ENCODE peak calls at places on chromosomes 2 and 18, in ten cellular contexts. One of them, this sample, is unnamed.

GRCh38 chr2:216633616-216634316 is 546 bp downstream of the IGFBP2 start:
- DNase-seq in OCI-LY7: no peak
- DNase-seq in hepatocyte: no peak
- DNase-seq in sigmoid colon: no peak
- DNase-seq in astrocyte: no peak
- DNase-seq in astrocyte of the spinal cord: no peak
- DNase-seq in Peyer's patch: no peak
- DNase-seq in left lung: no peak
- DNase-seq in gastrocnemius medialis: no peak
- DNase-seq in brain microvascular endothelial cell: no peak
- DNase-seq in this sample: no peak

GRCh38 chr2:164879901-164880535 is 38.4 kb upstream of the COBLL1 start:
- DNase-seq in astrocyte of the spinal cord: no peak
- DNase-seq in Peyer's patch: no peak
- DNase-seq in left lung: no peak
- DNase-seq in brain microvascular endothelial cell: no peak
- DNase-seq in sigmoid colon: no peak
- DNase-seq in OCI-LY7: no peak
- DNase-seq in astrocyte: peak; percentile 13
- DNase-seq in hepatocyte: no peak
- DNase-seq in gastrocnemius medialis: no peak
- DNase-seq in this sample: no peak

GRCh38 chr2:105470979-105471378 is 72.1 kb upstream of the FHL2 start:
- DNase-seq in sigmoid colon: no peak
- DNase-seq in astrocyte of the spinal cord: no peak
- DNase-seq in hepatocyte: no peak
- DNase-seq in left lung: no peak
- DNase-seq in gastrocnemius medialis: no peak
- DNase-seq in OCI-LY7: no peak
- DNase-seq in Peyer's patch: no peak
- DNase-seq in astrocyte: no peak
- DNase-seq in brain microvascular endothelial cell: no peak
- DNase-seq in this sample: no peak

GRCh38 chr2:21165350-21165749 is 41.6 kb downstream of the TDRD15 start:
- DNase-seq in Peyer's patch: no peak
- DNase-seq in OCI-LY7: peak; percentile 2
- DNase-seq in hepatocyte: no peak
- DNase-seq in left lung: no peak
- DNase-seq in sigmoid colon: no peak
- DNase-seq in astrocyte: no peak
- DNase-seq in brain microvascular endothelial cell: no peak
- DNase-seq in gastrocnemius medialis: no peak
- DNase-seq in astrocyte of the spinal cord: peak; percentile 1
- DNase-seq in this sample: no peak

GRCh38 chr2:3386448-3386958 is 7.0 kb downstream of the TRAPPC12 start:
- DNase-seq in gastrocnemius medialis: no peak
- DNase-seq in astrocyte of the spinal cord: no peak
- DNase-seq in left lung: no peak
- DNase-seq in Peyer's patch: no peak
- DNase-seq in sigmoid colon: no peak
- DNase-seq in hepatocyte: no peak
- DNase-seq in OCI-LY7: no peak
- DNase-seq in brain microvascular endothelial cell: peak; percentile 40
- DNase-seq in astrocyte: no peak
- DNase-seq in this sample: no peak

GRCh38 chr2:66189598-66189997 is 245.3 kb upstream of the MEIS1 start:
- DNase-seq in astrocyte of the spinal cord: no peak
- DNase-seq in sigmoid colon: no peak
- DNase-seq in gastrocnemius medialis: no peak
- DNase-seq in astrocyte: no peak
- DNase-seq in Peyer's patch: no peak
- DNase-seq in left lung: no peak
- DNase-seq in OCI-LY7: no peak
- DNase-seq in hepatocyte: peak; percentile 13
- DNase-seq in brain microvascular endothelial cell: no peak
- DNase-seq in this sample: peak; percentile 21

GRCh38 chr2:180334514-180334913 is 327.4 kb upstream of the CWC22 start:
- DNase-seq in brain microvascular endothelial cell: no peak
- DNase-seq in OCI-LY7: peak; percentile 81
- DNase-seq in gastrocnemius medialis: no peak
- DNase-seq in astrocyte: no peak
- DNase-seq in Peyer's patch: no peak
- DNase-seq in astrocyte of the spinal cord: no peak
- DNase-seq in left lung: no peak
- DNase-seq in sigmoid colon: no peak
- DNase-seq in hepatocyte: no peak
- DNase-seq in this sample: no peak

GRCh38 chr18:3528251-3528650 is 78.3 kb downstream of the TGIF1 start:
- DNase-seq in OCI-LY7: no peak
- DNase-seq in gastrocnemius medialis: no peak
- DNase-seq in astrocyte: no peak
- DNase-seq in astrocyte of the spinal cord: no peak
- DNase-seq in hepatocyte: no peak
- DNase-seq in brain microvascular endothelial cell: no peak
- DNase-seq in Peyer's patch: no peak
- DNase-seq in sigmoid colon: no peak
- DNase-seq in left lung: no peak
- DNase-seq in this sample: no peak

GRCh38 chr2:164562666-164563065 is 58.6 kb downstream of the GRB14 start:
- DNase-seq in hepatocyte: no peak
- DNase-seq in gastrocnemius medialis: no peak
- DNase-seq in left lung: no peak
- DNase-seq in Peyer's patch: no peak
- DNase-seq in brain microvascular endothelial cell: no peak
- DNase-seq in OCI-LY7: no peak
- DNase-seq in astrocyte of the spinal cord: no peak
- DNase-seq in sigmoid colon: no peak
- DNase-seq in astrocyte: no peak
- DNase-seq in this sample: no peak

GRCh38 chr2:204984421-204984925 is 439.2 kb downstream of the PARD3B start:
- DNase-seq in astrocyte: no peak
- DNase-seq in OCI-LY7: no peak
- DNase-seq in gastrocnemius medialis: no peak
- DNase-seq in left lung: no peak
- DNase-seq in sigmoid colon: no peak
- DNase-seq in Peyer's patch: no peak
- DNase-seq in hepatocyte: no peak
- DNase-seq in brain microvascular endothelial cell: peak; percentile 1
- DNase-seq in astrocyte of the spinal cord: no peak
- DNase-seq in this sample: no peak

GRCh38 chr2:25411281-25411680 is 69.6 kb upstream of the DNMT3A start:
- DNase-seq in hepatocyte: no peak
- DNase-seq in astrocyte: no peak
- DNase-seq in astrocyte of the spinal cord: no peak
- DNase-seq in gastrocnemius medialis: no peak
- DNase-seq in Peyer's patch: peak; percentile 42
- DNase-seq in brain microvascular endothelial cell: no peak
- DNase-seq in sigmoid colon: no peak
- DNase-seq in OCI-LY7: peak; percentile 57
- DNase-seq in left lung: no peak
- DNase-seq in this sample: no peak

GRCh38 chr18:45687617-45688016 is 36.4 kb upstream of the SLC14A1 start:
- DNase-seq in Peyer's patch: peak; percentile 59
- DNase-seq in left lung: no peak
- DNase-seq in sigmoid colon: no peak
- DNase-seq in OCI-LY7: no peak
- DNase-seq in astrocyte: no peak
- DNase-seq in brain microvascular endothelial cell: no peak
- DNase-seq in hepatocyte: no peak
- DNase-seq in gastrocnemius medialis: no peak
- DNase-seq in astrocyte of the spinal cord: no peak
- DNase-seq in this sample: no peak

DNA sequence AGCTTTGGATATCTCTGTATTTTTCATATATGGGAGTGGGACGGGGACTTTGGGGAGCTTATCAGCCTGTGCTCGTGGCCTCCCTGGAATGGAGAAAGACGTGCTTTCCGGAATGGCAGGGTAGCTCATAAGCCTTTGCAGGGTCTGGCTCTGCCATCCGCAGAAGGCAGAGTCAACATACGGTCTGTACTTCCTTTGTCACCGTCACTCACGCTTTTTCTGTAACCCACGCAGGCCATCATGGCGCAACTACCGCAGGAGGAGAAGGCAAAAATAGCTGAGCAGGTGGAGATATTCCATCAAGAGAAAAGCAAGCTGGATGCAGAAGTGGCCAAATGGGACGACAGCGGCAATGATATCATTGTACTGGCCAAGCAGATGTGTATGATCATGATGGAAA is 284.5 kb upstream of the LRRTM1 start:
- DNase-seq in Peyer's patch: no peak
- DNase-seq in sigmoid colon: no peak
- DNase-seq in brain microvascular endothelial cell: no peak
- DNase-seq in OCI-LY7: no peak
- DNase-seq in astrocyte of the spinal cord: no peak
- DNase-seq in left lung: no peak
- DNase-seq in hepatocyte: no peak
- DNase-seq in gastrocnemius medialis: no peak
- DNase-seq in astrocyte: no peak
- DNase-seq in this sample: no peak
- H3K4me3 ChIP-seq in Peyer's patch: no peak overlapping the region
- H3K4me3 ChIP-seq in sigmoid colon: no peak overlapping the region
- H3K4me3 ChIP-seq in brain microvascular endothelial cell: no peak overlapping the region
- H3K4me3 ChIP-seq in OCI-LY7: no peak overlapping the region
- H3K4me3 ChIP-seq in astrocyte of the spinal cord: no peak overlapping the region
- H3K4me3 ChIP-seq in left lung: no peak overlapping the region
- H3K4me3 ChIP-seq in hepatocyte: no peak overlapping the region
- H3K4me3 ChIP-seq in gastrocnemius medialis: no peak overlapping the region
- H3K4me3 ChIP-seq in astrocyte: no peak overlapping the region
- H3K4me3 ChIP-seq in this sample: no peak overlapping the region

DNA sequence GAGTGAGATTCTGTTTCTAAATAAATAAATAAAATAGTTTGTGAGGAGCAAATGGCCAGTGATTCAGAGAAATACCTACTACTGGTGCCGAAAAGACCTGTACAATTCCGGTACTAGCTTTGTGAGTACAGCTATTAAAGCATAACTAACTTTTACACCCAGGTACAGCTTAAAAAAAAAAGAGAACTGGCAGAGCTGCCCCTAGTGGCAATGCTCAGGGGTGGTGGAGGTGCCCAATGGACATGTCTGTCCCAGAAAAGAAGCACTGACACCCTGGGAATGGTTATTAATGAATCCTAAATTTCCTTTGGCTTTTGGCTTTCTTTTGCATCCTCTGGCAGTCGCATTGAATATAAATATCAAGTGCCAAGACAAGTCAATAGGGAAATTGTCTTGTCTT is 87.0 kb downstream of the LIPG start:
- DNase-seq in brain microvascular endothelial cell: no peak
- DNase-seq in hepatocyte: no peak
- DNase-seq in astrocyte: no peak
- DNase-seq in Peyer's patch: no peak
- DNase-seq in OCI-LY7: no peak
- DNase-seq in left lung: no peak
- DNase-seq in sigmoid colon: no peak
- DNase-seq in astrocyte of the spinal cord: no peak
- DNase-seq in gastrocnemius medialis: no peak
- DNase-seq in this sample: no peak
- TF ChIP-seq CTCF in brain microvascular endothelial cell: peak; percentile 33
- TF ChIP-seq CTCF in hepatocyte: no peak
- TF ChIP-seq CTCF in astrocyte: no peak
- TF ChIP-seq CTCF in Peyer's patch: no peak
- TF ChIP-seq CTCF in OCI-LY7: no peak
- TF ChIP-seq CTCF in left lung: no peak
- TF ChIP-seq CTCF in sigmoid colon: no peak
- TF ChIP-seq CTCF in astrocyte of the spinal cord: no peak
- TF ChIP-seq CTCF in gastrocnemius medialis: no peak
- TF ChIP-seq CTCF in this sample: no peak

DNA sequence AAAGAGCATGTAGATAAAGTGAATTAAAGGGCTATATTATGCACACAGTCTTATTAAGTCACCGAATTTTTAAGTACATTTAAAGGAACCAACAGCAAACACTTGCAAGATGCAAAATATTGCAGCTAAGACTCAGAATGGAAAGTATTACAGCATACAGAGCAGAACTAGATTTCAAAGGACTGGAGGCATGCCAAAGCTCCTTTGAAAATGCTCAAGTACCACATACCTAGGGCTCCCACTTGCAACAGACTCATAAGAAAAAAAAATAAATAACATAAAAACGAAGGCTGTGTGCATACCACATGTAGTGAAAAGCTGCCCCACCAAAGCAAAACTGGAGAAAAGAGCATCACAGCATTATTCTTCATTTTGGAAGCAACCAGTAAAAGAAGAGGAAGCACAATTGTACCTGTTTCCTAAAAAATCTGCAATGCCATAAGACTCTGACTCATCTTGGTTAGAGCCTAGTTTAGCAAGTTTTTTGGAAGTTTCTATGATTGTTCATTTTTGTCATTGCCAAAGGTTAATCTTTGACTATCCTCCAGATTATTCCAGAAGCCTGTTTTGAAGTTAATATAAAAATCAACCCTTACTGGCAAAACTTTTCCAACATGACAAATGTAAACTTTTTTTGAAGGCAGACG is 306.0 kb upstream of the COL3A1 start:
- DNase-seq in sigmoid colon: peak; percentile 59
- DNase-seq in hepatocyte: peak; percentile 64
- DNase-seq in gastrocnemius medialis: no peak
- DNase-seq in astrocyte of the spinal cord: peak; percentile 97
- DNase-seq in OCI-LY7: no peak
- DNase-seq in brain microvascular endothelial cell: peak; percentile 65
- DNase-seq in Peyer's patch: no peak
- DNase-seq in astrocyte: peak; percentile 96
- DNase-seq in left lung: no peak
- DNase-seq in this sample: peak; percentile 97
- H3K4me3 ChIP-seq in sigmoid colon: no peak overlapping the region
- H3K4me3 ChIP-seq in hepatocyte: no peak overlapping the region
- H3K4me3 ChIP-seq in gastrocnemius medialis: no peak overlapping the region
- H3K4me3 ChIP-seq in astrocyte of the spinal cord: no peak overlapping the region
- H3K4me3 ChIP-seq in OCI-LY7: no peak overlapping the region
- H3K4me3 ChIP-seq in brain microvascular endothelial cell: no peak overlapping the region
- H3K4me3 ChIP-seq in Peyer's patch: no peak overlapping the region
- H3K4me3 ChIP-seq in astrocyte: no peak overlapping the region
- H3K4me3 ChIP-seq in left lung: no peak overlapping the region
- H3K4me3 ChIP-seq in this sample: peak overlapping the region; percentile 10

DNA sequence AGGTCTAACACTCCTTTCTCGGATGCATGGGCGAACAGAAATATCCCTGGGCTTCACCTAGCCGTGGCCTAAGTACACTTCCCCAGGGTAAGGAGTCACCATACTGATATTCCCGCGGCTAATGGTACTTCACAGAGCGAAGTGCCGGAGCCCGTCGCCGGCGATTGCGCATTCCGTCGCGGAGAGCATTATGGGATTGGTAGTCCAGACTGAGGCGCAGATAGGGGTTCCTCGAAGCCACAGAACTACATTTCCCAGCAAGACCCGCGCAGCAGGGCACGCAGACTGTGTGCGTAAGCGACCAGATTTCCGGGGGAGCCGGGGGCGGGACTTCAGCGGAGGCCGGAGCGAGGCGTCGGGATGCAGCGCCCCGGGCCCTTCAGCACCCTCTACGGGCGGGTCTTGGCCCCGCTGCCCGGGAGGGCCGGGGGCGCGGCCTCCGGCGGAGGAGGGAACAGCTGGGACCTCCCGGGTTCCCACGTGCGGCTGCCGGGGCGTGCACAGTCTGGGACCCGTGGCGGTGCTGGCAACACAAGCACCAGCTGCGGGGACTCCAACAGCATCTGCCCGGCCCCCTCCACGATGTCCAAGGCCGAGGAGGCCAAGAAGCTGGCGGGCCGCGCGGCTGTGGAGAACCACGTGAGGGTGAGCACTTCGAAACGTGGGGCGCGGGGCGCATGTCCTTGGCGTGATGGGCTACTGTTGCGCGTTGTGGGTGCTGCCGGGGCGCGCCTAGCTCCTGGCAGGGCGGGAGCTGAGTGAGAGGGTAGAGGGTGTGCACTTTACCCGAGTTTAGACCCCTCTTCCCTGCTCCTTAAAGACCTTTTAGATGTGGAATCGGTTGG is at the start of gene RPIA:
- DNase-seq in left lung: peak; percentile 99
- DNase-seq in gastrocnemius medialis: peak; percentile 99
- DNase-seq in OCI-LY7: peak; percentile 99
- DNase-seq in Peyer's patch: peak; percentile 98
- DNase-seq in astrocyte: peak; percentile 95
- DNase-seq in brain microvascular endothelial cell: peak; percentile 99
- DNase-seq in hepatocyte: peak; percentile 98
- DNase-seq in astrocyte of the spinal cord: peak; percentile 99
- DNase-seq in sigmoid colon: peak; percentile 99
- DNase-seq in this sample: peak; percentile 99
- TF ChIP-seq CTCF in left lung: peak; percentile 69
- TF ChIP-seq CTCF in gastrocnemius medialis: peak; percentile 41
- TF ChIP-seq CTCF in OCI-LY7: peak; percentile 72
- TF ChIP-seq CTCF in Peyer's patch: peak; percentile 83
- TF ChIP-seq CTCF in astrocyte: peak; percentile 18
- TF ChIP-seq CTCF in brain microvascular endothelial cell: peak; percentile 46
- TF ChIP-seq CTCF in hepatocyte: peak; percentile 72
- TF ChIP-seq CTCF in astrocyte of the spinal cord: peak; percentile 55
- TF ChIP-seq CTCF in sigmoid colon: peak; percentile 23
- TF ChIP-seq CTCF in this sample: peak; percentile 59

This sample was measured in fibroblast of the aortic adventitia.